ENCODE peak calls at places on chromosomes 7 and 10, in five cellular contexts. One of them, this sample, is unnamed.

GRCh38 chr10:106213493-106213892 is 951.0 kb downstream of the SORCS1 start:
- DNase-seq in left ventricle myocardium superior: no peak
- DNase-seq in activated naive CD4-positive, alpha-beta T cell: no peak
- DNase-seq in fibroblast of pulmonary artery: no peak
- DNase-seq in MM.1S: no peak
- DNase-seq in this sample: no peak

GRCh38 chr7:47556511-47557180 is 25.3 kb downstream of the TNS3 start:
- DNase-seq in fibroblast of pulmonary artery: no peak
- DNase-seq in activated naive CD4-positive, alpha-beta T cell: no peak
- DNase-seq in left ventricle myocardium superior: no peak
- DNase-seq in MM.1S: no peak
- DNase-seq in this sample: no peak

GRCh38 chr10:46268076-46268881 is 18.5 kb upstream of the ANTXRL start:
- DNase-seq in fibroblast of pulmonary artery: no peak
- DNase-seq in activated naive CD4-positive, alpha-beta T cell: peak
- DNase-seq in left ventricle myocardium superior: no peak
- DNase-seq in MM.1S: no peak
- DNase-seq in this sample: no peak

GRCh38 chr10:50326757-50327701 is 75.7 kb upstream of the ASAH2 start:
- DNase-seq in activated naive CD4-positive, alpha-beta T cell: no peak
- DNase-seq in left ventricle myocardium superior: peak
- DNase-seq in MM.1S: no peak
- DNase-seq in fibroblast of pulmonary artery: peak
- DNase-seq in this sample: no peak

GRCh38 chr7:47392241-47392759 is 189.6 kb downstream of the TNS3 start:
- DNase-seq in activated naive CD4-positive, alpha-beta T cell: no peak
- DNase-seq in fibroblast of pulmonary artery: peak
- DNase-seq in left ventricle myocardium superior: peak
- DNase-seq in MM.1S: no peak
- DNase-seq in this sample: no peak

GRCh38 chr10:57142925-57143576 is 782.0 kb upstream of the ZWINT start:
- DNase-seq in left ventricle myocardium superior: no peak
- DNase-seq in activated naive CD4-positive, alpha-beta T cell: no peak
- DNase-seq in MM.1S: no peak
- DNase-seq in fibroblast of pulmonary artery: no peak
- DNase-seq in this sample: no peak

GRCh38 chr10:117503886-117504205 is 38.7 kb upstream of the EMX2 start:
- DNase-seq in fibroblast of pulmonary artery: no peak
- DNase-seq in MM.1S: no peak
- DNase-seq in activated naive CD4-positive, alpha-beta T cell: no peak
- DNase-seq in left ventricle myocardium superior: no peak
- DNase-seq in this sample: no peak

GRCh38 chr10:80136134-80136571 is 3.6 kb downstream of the PLAC9 start:
- DNase-seq in activated naive CD4-positive, alpha-beta T cell: no peak
- DNase-seq in MM.1S: no peak
- DNase-seq in left ventricle myocardium superior: peak
- DNase-seq in fibroblast of pulmonary artery: peak
- DNase-seq in this sample: no peak

GRCh38 chr10:112389147-112389822 is 15.4 kb downstream of the ACSL5 start:
- DNase-seq in left ventricle myocardium superior: no peak
- DNase-seq in MM.1S: no peak
- DNase-seq in activated naive CD4-positive, alpha-beta T cell: no peak
- DNase-seq in fibroblast of pulmonary artery: peak
- DNase-seq in this sample: peak

GRCh38 chr10:62038609-62039190 is 137.2 kb downstream of the ARID5B start:
- DNase-seq in activated naive CD4-positive, alpha-beta T cell: peak
- DNase-seq in left ventricle myocardium superior: peak
- DNase-seq in MM.1S: peak
- DNase-seq in fibroblast of pulmonary artery: peak
- DNase-seq in this sample: peak

GRCh38 chr7:151877911-151878835 is 1.3 kb upstream of the PRKAG2 start:
- DNase-seq in fibroblast of pulmonary artery: no peak
- DNase-seq in activated naive CD4-positive, alpha-beta T cell: no peak
- DNase-seq in left ventricle myocardium superior: no peak
- DNase-seq in MM.1S: no peak
- DNase-seq in this sample: no peak

GRCh38 chr10:126063353-126063791 is 167.0 kb downstream of the FANK1 start:
- DNase-seq in activated naive CD4-positive, alpha-beta T cell: no peak
- DNase-seq in left ventricle myocardium superior: no peak
- DNase-seq in fibroblast of pulmonary artery: peak
- DNase-seq in MM.1S: no peak
- DNase-seq in this sample: peak

GRCh38 chr7:123367508-123368122 is 166.8 kb downstream of the IQUB start:
- DNase-seq in activated naive CD4-positive, alpha-beta T cell: no peak
- DNase-seq in fibroblast of pulmonary artery: peak
- DNase-seq in MM.1S: peak
- DNase-seq in left ventricle myocardium superior: no peak
- DNase-seq in this sample: peak

GRCh38 chr10:61899997-61900828 is 1.3 kb upstream of the ARID5B start:
- DNase-seq in fibroblast of pulmonary artery: peak
- DNase-seq in left ventricle myocardium superior: peak
- DNase-seq in activated naive CD4-positive, alpha-beta T cell: peak
- DNase-seq in MM.1S: peak
- DNase-seq in this sample: peak

GRCh38 chr7:79064187-79064823 is 389.2 kb downstream of the MAGI2 start:
- DNase-seq in fibroblast of pulmonary artery: no peak
- DNase-seq in MM.1S: no peak
- DNase-seq in left ventricle myocardium superior: no peak
- DNase-seq in activated naive CD4-positive, alpha-beta T cell: no peak
- DNase-seq in this sample: no peak

GRCh38 chr7:95012001-95012400 is 104.6 kb downstream of the PPP1R9A start:
- DNase-seq in MM.1S: no peak
- DNase-seq in fibroblast of pulmonary artery: no peak
- DNase-seq in left ventricle myocardium superior: no peak
- DNase-seq in activated naive CD4-positive, alpha-beta T cell: no peak
- DNase-seq in this sample: peak

GRCh38 chr10:51073461-51074237 is 638 bp upstream of the PRKG1 start:
- DNase-seq in MM.1S: peak
- DNase-seq in fibroblast of pulmonary artery: peak
- DNase-seq in activated naive CD4-positive, alpha-beta T cell: no peak
- DNase-seq in left ventricle myocardium superior: peak
- DNase-seq in this sample: no peak

GRCh38 chr7:5426226-5426475 is 2.5 kb upstream of the TNRC18 start:
- DNase-seq in left ventricle myocardium superior: no peak
- DNase-seq in fibroblast of pulmonary artery: peak
- DNase-seq in MM.1S: no peak
- DNase-seq in activated naive CD4-positive, alpha-beta T cell: no peak
- DNase-seq in this sample: no peak

GRCh38 chr10:131035779-131036178 is 275.7 kb downstream of the TCERG1L start:
- DNase-seq in fibroblast of pulmonary artery: no peak
- DNase-seq in MM.1S: no peak
- DNase-seq in left ventricle myocardium superior: no peak
- DNase-seq in activated naive CD4-positive, alpha-beta T cell: no peak
- DNase-seq in this sample: no peak

GRCh38 chr7:39950473-39951155 is 558 bp downstream of the CDK13 start:
- DNase-seq in activated naive CD4-positive, alpha-beta T cell: peak
- DNase-seq in MM.1S: peak
- DNase-seq in left ventricle myocardium superior: peak
- DNase-seq in fibroblast of pulmonary artery: peak
- DNase-seq in this sample: peak

GRCh38 chr10:131779661-131780394 is 121.0 kb upstream of the PPP2R2D start:
- DNase-seq in left ventricle myocardium superior: no peak
- DNase-seq in fibroblast of pulmonary artery: no peak
- DNase-seq in MM.1S: no peak
- DNase-seq in activated naive CD4-positive, alpha-beta T cell: no peak
- DNase-seq in this sample: no peak

GRCh38 chr7:117048114-117048853 is 95.0 kb downstream of the ST7 start:
- DNase-seq in activated naive CD4-positive, alpha-beta T cell: no peak
- DNase-seq in left ventricle myocardium superior: no peak
- DNase-seq in fibroblast of pulmonary artery: no peak
- DNase-seq in MM.1S: no peak
- DNase-seq in this sample: no peak

GRCh38 chr7:74479961-74480829 is 26.5 kb downstream of the GTF2IRD1 start:
- DNase-seq in MM.1S: no peak
- DNase-seq in activated naive CD4-positive, alpha-beta T cell: no peak
- DNase-seq in left ventricle myocardium superior: peak
- DNase-seq in fibroblast of pulmonary artery: peak
- DNase-seq in this sample: peak

GRCh38 chr7:52325237-52325636 is 710.2 kb upstream of the POM121L12 start:
- DNase-seq in activated naive CD4-positive, alpha-beta T cell: no peak
- DNase-seq in fibroblast of pulmonary artery: no peak
- DNase-seq in MM.1S: no peak
- DNase-seq in left ventricle myocardium superior: no peak
- DNase-seq in this sample: no peak

GRCh38 chr7:74187915-74188675 is 13.9 kb downstream of the EIF4H start:
- DNase-seq in MM.1S: no peak
- DNase-seq in activated naive CD4-positive, alpha-beta T cell: no peak
- DNase-seq in fibroblast of pulmonary artery: peak
- DNase-seq in left ventricle myocardium superior: no peak
- DNase-seq in this sample: peak

GRCh38 chr7:63067897-63068585 is 930.6 kb upstream of the ZNF722 start:
- DNase-seq in MM.1S: peak
- DNase-seq in activated naive CD4-positive, alpha-beta T cell: no peak
- DNase-seq in fibroblast of pulmonary artery: no peak
- DNase-seq in left ventricle myocardium superior: peak
- DNase-seq in this sample: no peak

GRCh38 chr10:31604141-31604540 is 285.1 kb downstream of the ZEB1 start:
- DNase-seq in fibroblast of pulmonary artery: no peak
- DNase-seq in left ventricle myocardium superior: peak
- DNase-seq in MM.1S: no peak
- DNase-seq in activated naive CD4-positive, alpha-beta T cell: no peak
- DNase-seq in this sample: no peak

GRCh38 chr10:117223413-117224035 is 17.4 kb upstream of the SLC18A2 start:
- DNase-seq in MM.1S: no peak
- DNase-seq in left ventricle myocardium superior: no peak
- DNase-seq in activated naive CD4-positive, alpha-beta T cell: no peak
- DNase-seq in fibroblast of pulmonary artery: no peak
- DNase-seq in this sample: no peak

GRCh38 chr10:115706482-115707076 is 566.4 kb downstream of the GFRA1 start:
- DNase-seq in activated naive CD4-positive, alpha-beta T cell: no peak
- DNase-seq in fibroblast of pulmonary artery: peak
- DNase-seq in left ventricle myocardium superior: no peak
- DNase-seq in MM.1S: peak
- DNase-seq in this sample: peak

GRCh38 chr7:100425347-100425746 is 3.2 kb downstream of the ZCWPW1 start:
- DNase-seq in MM.1S: no peak
- DNase-seq in activated naive CD4-positive, alpha-beta T cell: no peak
- DNase-seq in left ventricle myocardium superior: no peak
- DNase-seq in fibroblast of pulmonary artery: no peak
- DNase-seq in this sample: no peak

GRCh38 chr7:143388491-143389101 is 7.5 kb downstream of the ZYX start:
- DNase-seq in MM.1S: no peak
- DNase-seq in fibroblast of pulmonary artery: no peak
- DNase-seq in left ventricle myocardium superior: peak
- DNase-seq in activated naive CD4-positive, alpha-beta T cell: no peak
- DNase-seq in this sample: no peak

GRCh38 chr7:149090397-149091195 is at the start of gene ZNF786:
- DNase-seq in activated naive CD4-positive, alpha-beta T cell: peak
- DNase-seq in left ventricle myocardium superior: peak
- DNase-seq in MM.1S: peak
- DNase-seq in fibroblast of pulmonary artery: peak
- DNase-seq in this sample: peak

GRCh38 chr7:37336259-37336658 is 112.4 kb downstream of the ELMO1 start:
- DNase-seq in left ventricle myocardium superior: no peak
- DNase-seq in fibroblast of pulmonary artery: no peak
- DNase-seq in activated naive CD4-positive, alpha-beta T cell: no peak
- DNase-seq in MM.1S: peak
- DNase-seq in this sample: no peak

GRCh38 chr7:46663025-46663424 is 742.0 kb upstream of the IGFBP3 start:
- DNase-seq in fibroblast of pulmonary artery: no peak
- DNase-seq in left ventricle myocardium superior: no peak
- DNase-seq in MM.1S: no peak
- DNase-seq in activated naive CD4-positive, alpha-beta T cell: no peak
- DNase-seq in this sample: no peak

GRCh38 chr10:47047127-47047504 is 135.9 kb downstream of the PTPN20 start:
- DNase-seq in fibroblast of pulmonary artery: no peak
- DNase-seq in activated naive CD4-positive, alpha-beta T cell: no peak
- DNase-seq in MM.1S: no peak
- DNase-seq in left ventricle myocardium superior: no peak
- DNase-seq in this sample: no peak

GRCh38 chr10:132828681-132829080 is 42.7 kb upstream of the NKX6-2 start:
- DNase-seq in left ventricle myocardium superior: no peak
- DNase-seq in MM.1S: no peak
- DNase-seq in fibroblast of pulmonary artery: no peak
- DNase-seq in activated naive CD4-positive, alpha-beta T cell: no peak
- DNase-seq in this sample: no peak

GRCh38 chr10:13953371-13953770 is 366.6 kb downstream of the PRPF18 start:
- DNase-seq in activated naive CD4-positive, alpha-beta T cell: no peak
- DNase-seq in left ventricle myocardium superior: no peak
- DNase-seq in MM.1S: no peak
- DNase-seq in fibroblast of pulmonary artery: no peak
- DNase-seq in this sample: no peak

GRCh38 chr7:106891545-106892410 is 26.7 kb downstream of the PIK3CG start:
- DNase-seq in fibroblast of pulmonary artery: no peak
- DNase-seq in left ventricle myocardium superior: no peak
- DNase-seq in MM.1S: peak
- DNase-seq in activated naive CD4-positive, alpha-beta T cell: no peak
- DNase-seq in this sample: no peak

GRCh38 chr10:129031233-129032150 is 435.5 kb upstream of the MGMT start:
- DNase-seq in fibroblast of pulmonary artery: peak
- DNase-seq in MM.1S: peak
- DNase-seq in activated naive CD4-positive, alpha-beta T cell: no peak
- DNase-seq in left ventricle myocardium superior: peak
- DNase-seq in this sample: peak

This sample was measured in ACHN.